ENCODE peak calls at places on chromosomes 16 and 17, in seven cellular contexts. I is psoas muscle, S is tibial nerve, P is fibroblast of pulmonary artery, U is lower leg skin, M is endodermal cell, J is MM.1S. A is an unnamed sample.

GRCh38 chr16:55048745-55049144 is 118.1 kb downstream of the IRX5 start:
- DNase-seq in I (no peak), S (no peak), P (no peak), U (peak), M (no peak), J (no peak), A (no peak)

GRCh38 chr17:28811594-28812135 is 30.9 kb downstream of the FAM222B start:
- DNase-seq in I (no peak), S (no peak), P (peak), U (no peak), M (peak), J (peak), A (no peak)

GRCh38 chr16:19118938-19119431 is 5.2 kb downstream of the ITPRIPL2 start:
- DNase-seq in I (no peak), S (no peak), P (peak), U (no peak), M (no peak), J (no peak), A (no peak)

GRCh38 chr16:46884513-46885293 is 541 bp downstream of the GPT2 start:
- DNase-seq in I (no peak), S (no peak), P (no peak), U (no peak), M (peak), J (peak), A (no peak)

GRCh38 chr17:49849711-49850610 is 2.1 kb upstream of the TAC4 start:
- DNase-seq in I (no peak), S (no peak), P (no peak), U (no peak), M (no peak), J (no peak), A (no peak)

GRCh38 chr16:67326472-67327309 is at the start of the genes KCTD19 and LRRC36:
- DNase-seq in I (peak), S (no peak), P (no peak), U (peak), M (peak), J (no peak), A (no peak)

GRCh38 chr16:50697881-50698767 is 4.7 kb downstream of the NOD2 start:
- DNase-seq in I (no peak), S (no peak), P (peak), U (peak), M (peak), J (peak), A (no peak)

GRCh38 chr17:34384822-34385605 is 22.0 kb upstream of the CCL1 start:
- DNase-seq in I (no peak), S (no peak), P (no peak), U (peak), M (peak), J (no peak), A (no peak)

GRCh38 chr17:46147167-46147749 is 46.0 kb downstream of the KANSL1 start:
- DNase-seq in I (no peak), S (no peak), P (no peak), U (no peak), M (no peak), J (no peak), A (no peak)

GRCh38 chr17:76075364-76076099 is 951 bp downstream of the GALR2 start:
- DNase-seq in I (no peak), S (no peak), P (no peak), U (no peak), M (peak), J (no peak), A (no peak)

GRCh38 chr16:67942510-67943255 is 1.2 kb downstream of the LCAT start:
- DNase-seq in I (peak), S (no peak), P (no peak), U (no peak), M (no peak), J (no peak), A (no peak)

DNA sequence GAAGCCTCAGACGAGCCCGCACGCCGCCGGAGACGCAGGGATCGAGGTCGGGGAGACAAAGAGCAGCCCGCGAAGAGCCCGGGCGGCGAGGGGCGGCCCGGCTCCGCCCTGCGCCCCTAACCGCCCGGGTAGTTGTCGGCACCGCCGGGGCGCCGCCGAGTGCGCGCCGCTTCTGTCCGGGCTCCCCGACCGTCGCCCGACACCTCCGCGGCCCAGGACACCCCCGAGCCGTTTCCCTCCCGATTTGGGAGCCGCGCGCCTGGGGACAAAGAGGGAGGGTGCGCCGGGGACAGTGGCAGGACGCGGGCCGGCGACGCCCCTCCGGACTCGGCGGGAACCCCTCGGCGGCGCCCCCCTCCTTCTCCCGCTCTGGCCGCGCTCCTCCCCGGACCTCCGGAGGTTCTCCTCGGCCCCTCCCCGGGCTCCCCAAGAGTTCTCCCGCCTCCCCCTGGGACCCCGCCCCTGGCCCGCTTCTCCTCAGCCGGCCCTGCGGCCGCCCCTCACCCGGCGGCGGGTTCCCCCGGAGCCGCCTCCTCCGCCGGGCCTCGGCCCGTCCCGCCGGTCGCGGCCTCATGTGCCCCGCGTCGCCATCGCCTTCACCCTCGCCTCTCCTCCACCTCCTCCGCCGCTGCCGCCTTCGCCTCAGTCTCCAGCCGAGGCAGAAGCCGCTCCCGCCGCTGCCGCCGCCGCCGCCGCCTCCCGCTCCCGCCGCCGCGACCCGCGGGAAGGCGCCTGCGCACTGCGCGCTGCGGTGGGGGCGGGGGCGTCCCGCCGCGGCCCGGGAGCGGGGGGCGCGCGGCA is at the start of gene GJC1:
- DNase-seq in I (no peak), S (no peak), P (no peak), U (no peak), M (peak), J (peak), A (no peak)
- H3K4me3 ChIP-seq in I (peak), S (peak), P (peak), U (peak), M (peak), J (peak), A (peak)

DNA sequence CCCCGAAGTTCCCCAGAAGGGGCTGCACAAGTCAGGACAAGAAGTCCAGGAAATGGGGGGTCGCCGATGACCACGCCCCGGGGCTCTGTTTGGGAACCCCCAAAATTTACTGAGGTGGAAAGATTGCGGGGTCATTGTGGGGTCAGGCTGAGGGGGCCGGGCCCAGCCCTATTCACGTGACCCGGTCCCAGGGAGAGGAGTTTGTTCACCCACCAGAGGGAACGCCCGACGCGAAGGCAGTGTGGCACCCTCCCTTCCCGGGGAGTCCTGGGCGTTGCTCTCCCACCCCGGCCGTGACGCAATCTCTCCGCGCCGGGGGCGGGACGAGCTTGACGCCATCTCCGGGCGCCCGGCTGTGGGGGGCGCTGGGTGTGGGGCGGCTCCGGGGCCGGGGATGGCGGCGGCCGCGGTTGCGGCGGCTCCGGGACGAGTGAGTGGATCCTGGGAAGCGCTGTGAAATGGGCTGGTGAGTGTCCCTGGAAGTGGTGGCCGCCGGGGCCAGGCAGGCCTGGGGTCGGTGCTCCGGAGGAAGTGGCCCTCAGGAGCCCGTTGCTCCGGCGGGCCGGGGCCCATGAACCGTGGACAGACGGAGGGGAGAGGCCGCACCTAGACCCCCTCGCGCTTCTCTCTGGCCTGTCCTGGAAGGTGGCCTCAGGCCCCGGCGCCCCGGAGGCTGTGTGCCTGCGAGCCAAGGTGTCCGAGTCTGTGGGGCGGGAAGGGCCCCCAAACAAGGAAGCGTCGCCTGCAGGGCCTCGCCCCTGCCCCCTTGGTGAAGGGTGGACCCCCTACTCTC is at the start of gene ATXN1L:
- DNase-seq in I (peak), S (peak), P (peak), U (peak), M (peak), J (peak), A (peak)
- TF ChIP-seq CTCF in I (no peak), S (peak), P (no peak), U (no peak), M (no peak), J (no peak), A (no peak)

DNA sequence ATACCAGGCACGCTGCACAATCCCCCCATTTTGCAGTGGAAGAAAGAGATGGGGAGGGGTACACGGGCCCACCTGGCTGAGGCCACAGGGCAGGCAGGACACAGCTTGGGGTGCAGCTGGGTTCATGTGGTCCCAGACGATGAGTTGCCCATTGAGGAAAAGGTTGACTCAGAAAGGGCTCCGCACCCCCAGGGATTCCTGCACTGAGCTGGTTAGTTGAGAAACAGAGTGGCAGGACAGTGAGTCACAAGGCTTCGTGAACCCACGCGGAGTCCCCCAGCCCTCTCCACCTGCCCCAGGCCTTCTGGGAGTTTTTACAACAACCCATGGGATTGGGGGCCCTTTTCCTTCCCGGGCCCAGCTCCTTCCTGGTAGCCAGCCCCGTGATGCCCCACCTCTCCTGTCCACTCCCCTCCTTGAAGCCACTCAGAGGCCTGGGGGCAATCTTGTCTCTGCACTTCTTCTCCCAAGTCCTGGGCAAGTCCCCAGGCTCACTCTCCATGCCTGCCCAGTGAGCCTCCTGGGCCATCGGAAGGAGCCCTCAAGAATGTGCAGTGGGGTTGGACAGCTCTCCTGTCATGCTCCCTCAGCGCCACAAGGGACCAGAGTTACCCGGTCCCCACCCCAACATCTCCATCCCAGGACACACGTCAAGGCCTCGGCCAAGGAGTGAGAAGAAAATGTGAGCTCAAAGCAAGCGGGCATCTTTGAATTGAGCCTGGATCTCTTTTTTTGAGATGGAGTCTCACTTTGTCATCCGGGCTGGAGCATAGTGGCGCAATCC is 251.2 kb downstream of the PARN start:
- DNase-seq in I (no peak), S (no peak), P (no peak), U (no peak), M (no peak), J (no peak), A (no peak)
- H3K4me3 ChIP-seq in I (no peak), S (no peak), P (no peak), U (no peak), M (no peak), J (no peak), A (no peak)

GRCh38 chr16:88839026-88839529 is 17.7 kb downstream of the GALNS start:
- DNase-seq in I (no peak), S (no peak), P (no peak), U (no peak), M (no peak), J (no peak), A (no peak)
- TF ChIP-seq CTCF in I (no peak), S (no peak), P (no peak), U (no peak), M (peak), J (no peak), A (no peak)

DNA sequence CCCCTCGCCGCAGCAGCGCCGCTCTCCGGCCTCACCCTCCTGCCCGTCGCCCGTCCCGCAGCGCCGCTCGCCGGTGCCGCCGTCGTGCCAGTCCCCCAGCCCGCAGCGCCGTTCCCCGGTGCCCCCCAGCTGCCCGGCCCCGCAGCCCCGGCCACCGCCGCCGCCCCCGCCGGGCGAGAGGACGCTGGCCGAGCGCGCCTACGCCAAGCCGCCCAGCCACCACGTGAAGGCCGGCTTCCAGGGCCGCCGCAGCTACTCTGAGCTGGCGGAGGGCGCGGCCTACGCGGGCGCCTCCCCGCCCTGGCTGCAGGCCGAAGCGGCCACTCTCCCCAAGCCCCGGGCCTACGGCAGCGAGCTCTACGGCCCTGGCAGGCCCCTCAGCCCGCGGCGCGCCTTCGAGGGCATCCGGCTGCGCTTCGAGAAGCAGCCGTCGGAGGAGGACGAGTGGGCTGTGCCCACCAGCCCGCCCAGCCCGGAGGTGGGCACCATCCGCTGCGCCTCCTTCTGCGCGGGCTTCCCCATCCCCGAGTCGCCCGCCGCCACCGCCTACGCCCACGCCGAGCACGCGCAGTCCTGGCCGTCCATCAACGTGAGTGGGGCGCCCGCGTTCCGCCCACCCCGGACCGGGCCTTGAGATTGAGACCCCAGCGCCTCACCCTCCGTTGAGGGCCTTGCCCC is 15.0 kb downstream of the TBKBP1 start:
- DNase-seq in I (peak), S (no peak), P (peak), U (no peak), M (peak), J (no peak), A (no peak)
- H3K4me3 ChIP-seq in I (peak), S (peak), P (no peak), U (no peak), M (no peak), J (no peak), A (no peak)

GRCh38 chr16:86494565-86495356 is 15.6 kb upstream of the FOXF1 start:
- DNase-seq in I (no peak), S (no peak), P (no peak), U (no peak), M (peak), J (no peak), A (no peak)
- TF ChIP-seq CTCF in I (no peak), S (no peak), P (no peak), U (no peak), M (no peak), J (no peak), A (no peak)

GRCh38 chr16:85055503-85056210 is 28.1 kb downstream of the KIAA0513 start:
- DNase-seq in I (no peak), S (no peak), P (peak), U (no peak), M (no peak), J (peak), A (peak)

GRCh38 chr16:85057948-85058347 is 30.4 kb downstream of the KIAA0513 start:
- DNase-seq in I (no peak), S (no peak), P (no peak), U (no peak), M (no peak), J (no peak), A (no peak)

GRCh38 chr16:85057212-85057889 is 29.8 kb downstream of the KIAA0513 start:
- DNase-seq in I (no peak), S (no peak), P (no peak), U (no peak), M (peak), J (no peak), A (no peak)

GRCh38 chr16:85054948-85055502 is 27.4 kb downstream of the KIAA0513 start:
- DNase-seq in I (no peak), S (no peak), P (no peak), U (no peak), M (no peak), J (no peak), A (no peak)

GRCh38 chr16:85056211-85056748 is 28.7 kb downstream of the KIAA0513 start:
- DNase-seq in I (no peak), S (no peak), P (peak), U (no peak), M (peak), J (no peak), A (no peak)
- H3K4me3 ChIP-seq in I (no peak), S (no peak), P (no peak), U (no peak), M (no peak), J (no peak), A (no peak)

GRCh38 chr16:77062878-77063566 is 128.0 kb upstream of the MON1B start:
- DNase-seq in I (no peak), S (no peak), P (no peak), U (no peak), M (no peak), J (no peak), A (no peak)
- TF ChIP-seq CTCF in I (no peak), S (no peak), P (no peak), U (no peak), M (peak), J (no peak), A (no peak)